ENCODE peak calls at places on chromosomes 4 and X, in five cellular contexts. P is psoas muscle; F is CD8-positive, alpha-beta memory T cell; A is activated naive CD8-positive, alpha-beta T cell treated with anti-CD3 and anti-CD28 coated beads for 36 hours; Q is fibroblast of gingiva. W is an unnamed sample.

GRCh38 chr4:25401066-25401465 is 24.0 kb downstream of the ANAPC4 start:
- DNase-seq in P (no peak), F (no peak), A (no peak), Q (no peak), W (no peak)

GRCh38 chrX:86946569-86946968 is 571.0 kb upstream of the KLHL4 start:
- DNase-seq in P (no peak), F (no peak), A (no peak), Q (no peak), W (peak; percentile 44)

GRCh38 chr4:57080781-57081650 is 29.2 kb downstream of the IGFBP7 start:
- DNase-seq in P (no peak), F (no peak), A (no peak), Q (peak; percentile 85), W (peak; percentile 81)

GRCh38 chrX:138711399-138712347 is at the start of gene FGF13:
- DNase-seq in P (peak; percentile 17), F (no peak), A (no peak), Q (no peak), W (no peak)

GRCh38 chrX:140815868-140816267 is 106.3 kb downstream of the LINC00632 start:
- DNase-seq in P (no peak), F (no peak), A (no peak), Q (peak; percentile 3), W (no peak)

GRCh38 chr4:122669911-122670738 is 49.3 kb upstream of the IL21 start:
- DNase-seq in P (no peak), F (no peak), A (no peak), Q (no peak), W (no peak)

GRCh38 chrX:100864967-100865366 is 9.2 kb downstream of the NOX1 start:
- DNase-seq in P (no peak), F (no peak), A (no peak), Q (peak; percentile 38), W (no peak)

GRCh38 chr4:88865051-88865450 is 167.4 kb upstream of the NAP1L5 start:
- DNase-seq in P (no peak), F (no peak), A (no peak), Q (no peak), W (no peak)

GRCh38 chr4:145843148-145843547 is 95.5 kb downstream of the ZNF827 start:
- DNase-seq in P (no peak), F (no peak), A (no peak), Q (peak; percentile 86), W (no peak)

GRCh38 chr4:149896428-149896827 is 80.8 kb upstream of the IQCM start:
- DNase-seq in P (no peak), F (no peak), A (no peak), Q (peak; percentile 39), W (peak; percentile 29)

GRCh38 chr4:90226734-90227133 is 99.5 kb downstream of the CCSER1 start:
- DNase-seq in P (no peak), F (no peak), A (no peak), Q (no peak), W (peak; percentile 76)

GRCh38 chr4:105075045-105075444 is 71.6 kb upstream of the TET2 start:
- DNase-seq in P (no peak), F (no peak), A (no peak), Q (no peak), W (no peak)

GRCh38 chrX:154444755-154445246 is 860 bp downstream of the FAM50A start:
- DNase-seq in P (no peak), F (no peak), A (no peak), Q (no peak), W (no peak)